ENCODE peak calls at places on chromosomes 4 and X, in six cellular contexts. One of them, this sample, is unnamed.

GRCh38 chrX:85928606-85929005 is 118.8 kb downstream of the CHM start:
- DNase-seq in HCT116: no peak
- DNase-seq in A549: no peak
- DNase-seq in K562: no peak
- DNase-seq in SK-N-SH: no peak
- DNase-seq in HepG2: no peak
- DNase-seq in this sample: no peak

GRCh38 chr4:66750273-66750672 is 795.0 kb downstream of the CENPC start:
- DNase-seq in A549: no peak
- DNase-seq in K562: no peak
- DNase-seq in SK-N-SH: no peak
- DNase-seq in HCT116: no peak
- DNase-seq in HepG2: no peak
- DNase-seq in this sample: no peak

GRCh38 chr4:163137581-163137980 is 29.1 kb downstream of the NAF1 start:
- DNase-seq in SK-N-SH: no peak
- DNase-seq in HCT116: no peak
- DNase-seq in K562: no peak
- DNase-seq in HepG2: no peak
- DNase-seq in A549: no peak
- DNase-seq in this sample: no peak

GRCh38 chr4:83618431-83618830 is 82.5 kb downstream of the GPAT3 start:
- DNase-seq in A549: peak; percentile 57
- DNase-seq in HCT116: peak; percentile 52
- DNase-seq in K562: peak; percentile 19
- DNase-seq in SK-N-SH: no peak
- DNase-seq in HepG2: peak; percentile 87
- DNase-seq in this sample: no peak

GRCh38 chr4:179695175-179695574 is 2252.9 kb upstream of the AGA start:
- DNase-seq in K562: no peak
- DNase-seq in HCT116: no peak
- DNase-seq in A549: no peak
- DNase-seq in HepG2: no peak
- DNase-seq in SK-N-SH: no peak
- DNase-seq in this sample: no peak

GRCh38 chr4:36533944-36534343 is 252.5 kb downstream of the DTHD1 start:
- DNase-seq in A549: no peak
- DNase-seq in HCT116: no peak
- DNase-seq in SK-N-SH: no peak
- DNase-seq in K562: no peak
- DNase-seq in HepG2: no peak
- DNase-seq in this sample: no peak

GRCh38 chrX:76555816-76556215 is 128.3 kb downstream of the MAGEE1 start:
- DNase-seq in HCT116: peak; percentile 33
- DNase-seq in SK-N-SH: peak; percentile 2
- DNase-seq in A549: peak; percentile 68
- DNase-seq in K562: peak; percentile 12
- DNase-seq in HepG2: peak; percentile 41
- DNase-seq in this sample: no peak

GRCh38 chr4:86319390-86319789 is 40.5 kb downstream of the MAPK10 start:
- DNase-seq in K562: no peak
- DNase-seq in SK-N-SH: no peak
- DNase-seq in HCT116: no peak
- DNase-seq in HepG2: no peak
- DNase-seq in A549: no peak
- DNase-seq in this sample: no peak

GRCh38 chrX:46782034-46782433 is 23.1 kb upstream of the SLC9A7 start:
- DNase-seq in SK-N-SH: no peak
- DNase-seq in K562: no peak
- DNase-seq in HepG2: no peak
- DNase-seq in HCT116: no peak
- DNase-seq in A549: no peak
- DNase-seq in this sample: no peak

GRCh38 chr4:107888237-107888636 is 43.1 kb upstream of the CYP2U1 start:
- DNase-seq in A549: peak; percentile 13
- DNase-seq in K562: no peak
- DNase-seq in HCT116: no peak
- DNase-seq in SK-N-SH: no peak
- DNase-seq in HepG2: no peak
- DNase-seq in this sample: no peak

GRCh38 chrX:150769408-150769807 is 76.2 kb downstream of the MTMR1 start:
- DNase-seq in SK-N-SH: no peak
- DNase-seq in HepG2: no peak
- DNase-seq in HCT116: no peak
- DNase-seq in A549: no peak
- DNase-seq in K562: no peak
- DNase-seq in this sample: no peak

GRCh38 chrX:21487832-21488231 is 113.6 kb downstream of the CNKSR2 start:
- DNase-seq in A549: peak; percentile 22
- DNase-seq in SK-N-SH: no peak
- DNase-seq in HepG2: peak; percentile 3
- DNase-seq in K562: no peak
- DNase-seq in HCT116: no peak
- DNase-seq in this sample: no peak

GRCh38 chr4:139171878-139172691 is 4.9 kb downstream of the ELF2 start:
- DNase-seq in K562: no peak
- DNase-seq in SK-N-SH: no peak
- DNase-seq in A549: peak; percentile 35
- DNase-seq in HCT116: no peak
- DNase-seq in HepG2: peak; percentile 21
- DNase-seq in this sample: no peak

GRCh38 chr4:176875441-176875930 is 82.8 kb upstream of the VEGFC start:
- DNase-seq in A549: no peak
- DNase-seq in K562: no peak
- DNase-seq in HCT116: no peak
- DNase-seq in SK-N-SH: no peak
- DNase-seq in HepG2: no peak
- DNase-seq in this sample: no peak

GRCh38 chr4:55545133-55545532 is 1.6 kb downstream of the CLOCK start:
- DNase-seq in SK-N-SH: no peak
- DNase-seq in HepG2: peak; percentile 7
- DNase-seq in K562: no peak
- DNase-seq in A549: no peak
- DNase-seq in HCT116: peak; percentile 28
- DNase-seq in this sample: no peak

GRCh38 chrX:119617511-119618164 is 11.4 kb upstream of the NKRF start:
- DNase-seq in SK-N-SH: no peak
- DNase-seq in HepG2: no peak
- DNase-seq in HCT116: no peak
- DNase-seq in K562: no peak
- DNase-seq in A549: no peak
- DNase-seq in this sample: no peak

GRCh38 chrX:13571136-13571535 is 1.7 kb downstream of the EGFL6 start:
- DNase-seq in SK-N-SH: no peak
- DNase-seq in K562: no peak
- DNase-seq in HepG2: no peak
- DNase-seq in HCT116: no peak
- DNase-seq in A549: no peak
- DNase-seq in this sample: no peak

GRCh38 chr4:158018090-158018808 is 154.6 kb downstream of the GASK1B start:
- DNase-seq in HCT116: no peak
- DNase-seq in SK-N-SH: no peak
- DNase-seq in K562: no peak
- DNase-seq in A549: no peak
- DNase-seq in HepG2: no peak
- DNase-seq in this sample: no peak

GRCh38 chr4:99655315-99656081 is 2.1 kb downstream of the C4orf54 start:
- DNase-seq in SK-N-SH: no peak
- DNase-seq in HCT116: no peak
- DNase-seq in K562: no peak
- DNase-seq in HepG2: no peak
- DNase-seq in A549: no peak
- DNase-seq in this sample: no peak

GRCh38 chr4:66691101-66691500 is 854.2 kb downstream of the CENPC start:
- DNase-seq in HepG2: no peak
- DNase-seq in K562: no peak
- DNase-seq in HCT116: no peak
- DNase-seq in SK-N-SH: no peak
- DNase-seq in A549: no peak
- DNase-seq in this sample: no peak

GRCh38 chr4:108072300-108072699 is 82.6 kb downstream of the HADH start:
- DNase-seq in HCT116: no peak
- DNase-seq in SK-N-SH: no peak
- DNase-seq in K562: no peak
- DNase-seq in A549: no peak
- DNase-seq in HepG2: no peak
- DNase-seq in this sample: no peak

GRCh38 chr4:186342582-186342981 is 76.6 kb downstream of the F11 start:
- DNase-seq in K562: no peak
- DNase-seq in HCT116: no peak
- DNase-seq in SK-N-SH: no peak
- DNase-seq in A549: peak; percentile 5
- DNase-seq in HepG2: no peak
- DNase-seq in this sample: no peak

GRCh38 chrX:70171636-70172035 is 5.6 kb upstream of the DGAT2L6 start:
- DNase-seq in HepG2: no peak
- DNase-seq in SK-N-SH: no peak
- DNase-seq in HCT116: no peak
- DNase-seq in A549: no peak
- DNase-seq in K562: no peak
- DNase-seq in this sample: no peak

GRCh38 chr4:81358173-81358572 is 113.5 kb downstream of the RASGEF1B start:
- DNase-seq in HepG2: no peak
- DNase-seq in HCT116: no peak
- DNase-seq in SK-N-SH: no peak
- DNase-seq in A549: no peak
- DNase-seq in K562: no peak
- DNase-seq in this sample: no peak

GRCh38 chrX:101080326-101080725 is 1.6 kb downstream of the TMEM35A start:
- DNase-seq in A549: no peak
- DNase-seq in HepG2: no peak
- DNase-seq in HCT116: no peak
- DNase-seq in SK-N-SH: no peak
- DNase-seq in K562: no peak
- DNase-seq in this sample: no peak

GRCh38 chr4:121726642-121727268 is 30.0 kb upstream of the ANXA5 start:
- DNase-seq in SK-N-SH: peak; percentile 22
- DNase-seq in A549: peak; percentile 61
- DNase-seq in HepG2: peak; percentile 64
- DNase-seq in K562: peak; percentile 47
- DNase-seq in HCT116: peak; percentile 61
- DNase-seq in this sample: peak; percentile 48

GRCh38 chrX:1883772-1884171 is 268.9 kb downstream of the ASMT start:
- DNase-seq in HCT116: no peak
- DNase-seq in SK-N-SH: no peak
- DNase-seq in HepG2: no peak
- DNase-seq in K562: no peak
- DNase-seq in A549: peak; percentile 50
- DNase-seq in this sample: no peak

GRCh38 chr4:7147261-7147660 is 45.1 kb upstream of the SORCS2 start:
- DNase-seq in HCT116: no peak
- DNase-seq in K562: no peak
- DNase-seq in HepG2: no peak
- DNase-seq in A549: no peak
- DNase-seq in SK-N-SH: no peak
- DNase-seq in this sample: no peak

GRCh38 chr4:7151668-7152227 is 40.6 kb upstream of the SORCS2 start:
- DNase-seq in K562: no peak
- DNase-seq in HepG2: no peak
- DNase-seq in HCT116: no peak
- DNase-seq in SK-N-SH: peak; percentile 74
- DNase-seq in A549: no peak
- DNase-seq in this sample: no peak

GRCh38 chr4:7148337-7148736 is 44.0 kb upstream of the SORCS2 start:
- DNase-seq in HepG2: no peak
- DNase-seq in SK-N-SH: no peak
- DNase-seq in HCT116: no peak
- DNase-seq in K562: no peak
- DNase-seq in A549: no peak
- DNase-seq in this sample: no peak

GRCh38 chr4:7147661-7148310 is 44.6 kb upstream of the SORCS2 start:
- DNase-seq in SK-N-SH: no peak
- DNase-seq in A549: no peak
- DNase-seq in K562: no peak
- DNase-seq in HepG2: no peak
- DNase-seq in HCT116: no peak
- DNase-seq in this sample: no peak

GRCh38 chr4:7150083-7150635 is 42.2 kb upstream of the SORCS2 start:
- DNase-seq in SK-N-SH: no peak
- DNase-seq in A549: no peak
- DNase-seq in K562: no peak
- DNase-seq in HCT116: no peak
- DNase-seq in HepG2: no peak
- DNase-seq in this sample: no peak
- TF ChIP-seq REST in SK-N-SH: no peak
- TF ChIP-seq REST in A549: no peak
- TF ChIP-seq REST in K562: no peak
- TF ChIP-seq REST in HCT116: no peak
- TF ChIP-seq REST in HepG2: no peak
- TF ChIP-seq REST in this sample: no peak

DNA sequence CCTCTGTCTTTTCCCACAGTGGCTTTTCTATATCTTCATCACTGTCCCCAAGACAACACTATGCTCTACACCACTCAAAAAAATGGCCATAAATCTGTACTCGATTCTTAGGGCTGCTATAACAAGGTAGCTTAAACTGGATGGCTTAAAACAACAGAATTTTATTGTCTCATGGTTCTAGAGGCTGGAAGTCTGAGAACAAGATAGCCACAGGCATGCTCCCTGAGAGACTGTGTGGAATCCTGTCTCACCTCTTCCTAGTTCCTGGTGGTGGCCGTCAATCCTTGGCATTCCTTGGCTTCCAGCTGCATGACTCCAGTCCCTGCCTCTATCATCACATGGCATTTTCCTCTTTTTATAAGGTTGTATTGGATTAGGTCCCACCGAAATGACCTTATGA is 70.7 kb upstream of the DCLK2 start:
- DNase-seq in HepG2: no peak
- DNase-seq in SK-N-SH: no peak
- DNase-seq in A549: peak; percentile 64
- DNase-seq in K562: no peak
- DNase-seq in HCT116: peak; percentile 13
- DNase-seq in this sample: no peak
- H3K27ac ChIP-seq in HepG2: no peak overlapping the region
- H3K27ac ChIP-seq in SK-N-SH: peak overlapping the region; percentile 59
- H3K27ac ChIP-seq in A549: peak overlapping the region; percentile 68
- H3K27ac ChIP-seq in K562: no peak overlapping the region
- H3K27ac ChIP-seq in HCT116: no peak overlapping the region
- H3K27ac ChIP-seq in this sample: peak overlapping the region; percentile 54

DNA sequence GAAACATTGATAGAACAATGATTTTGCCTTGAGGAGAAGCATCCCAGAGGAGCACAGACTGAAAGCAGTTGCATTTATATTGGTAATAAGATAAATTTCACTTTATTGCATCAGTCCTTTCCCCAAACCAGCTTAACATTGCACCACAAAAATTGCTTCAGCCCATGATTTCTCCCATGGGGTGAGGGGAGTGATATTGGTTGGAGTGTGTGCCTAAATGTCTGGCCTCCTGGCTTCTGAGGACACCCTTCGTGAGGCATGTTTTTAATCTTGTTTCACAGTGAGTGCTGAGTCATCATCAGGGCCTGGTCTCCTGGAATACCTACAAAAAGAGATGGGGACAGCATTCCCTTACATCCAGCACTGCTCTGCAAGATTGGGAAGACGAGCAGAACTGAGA is 487.9 kb downstream of the C4orf33 start:
- DNase-seq in K562: no peak
- DNase-seq in HepG2: no peak
- DNase-seq in A549: no peak
- DNase-seq in HCT116: no peak
- DNase-seq in SK-N-SH: no peak
- DNase-seq in this sample: no peak
- H3K9me3 ChIP-seq in K562: no peaks in the 10 kb centered on the region
- H3K9me3 ChIP-seq in HepG2: no peaks in the 10 kb centered on the region
- H3K9me3 ChIP-seq in A549: no peaks in the 10 kb centered on the region
- H3K9me3 ChIP-seq in HCT116: no peaks in the 10 kb centered on the region
- H3K9me3 ChIP-seq in SK-N-SH: no peaks in the 10 kb centered on the region
- H3K9me3 ChIP-seq in this sample: no peaks in the 10 kb centered on the region

GRCh38 chr4:7903686-7904085 is 36.0 kb downstream of the AFAP1 start:
- DNase-seq in HCT116: no peak
- DNase-seq in K562: no peak
- DNase-seq in HepG2: no peak
- DNase-seq in SK-N-SH: no peak
- DNase-seq in A549: no peak
- DNase-seq in this sample: no peak
- TF ChIP-seq REST in HCT116: no peak
- TF ChIP-seq REST in K562: no peak
- TF ChIP-seq REST in HepG2: no peak
- TF ChIP-seq REST in SK-N-SH: no peak
- TF ChIP-seq REST in A549: no peak
- TF ChIP-seq REST in this sample: no peak